ENCODE peak calls at places on chromosomes 2 and 18, in eight cellular contexts. U, J, G, H, S, M, B and R are unnamed samples. For H3K9me3, the result is how much of the 10 kb centered on the place peaks cover.

GRCh38 chr18:74256190-74256589 is 35.6 kb downstream of the CYB5A start:
- DNase-seq in U (no peak), M (no peak), H (no peak), G (no peak), S (no peak), J (no peak), B (no peak), R (no peak)

GRCh38 chr2:235055891-235056516 is 104.2 kb downstream of the SH3BP4 start:
- DNase-seq in U (no peak), B (no peak), J (no peak), H (no peak), S (no peak), G (no peak), M (no peak), R (no peak)

GRCh38 chr2:239035361-239035814 is 187.5 kb downstream of the TWIST2 start:
- DNase-seq in S (peak), J (peak), G (peak), M (peak), B (no peak), H (peak), U (peak), R (peak)

GRCh38 chr2:109020217-109020637 is 31.2 kb upstream of the EDAR start:
- DNase-seq in H (no peak), J (no peak), U (no peak), B (peak), S (no peak), M (no peak), G (peak), R (no peak)

GRCh38 chr2:159124931-159125467 is 156.6 kb downstream of the TANC1 start:
- DNase-seq in S (no peak), H (no peak), U (no peak), M (no peak), J (peak), B (no peak), G (no peak), R (no peak)

GRCh38 chr2:203586151-203586550 is 51.0 kb upstream of the RAPH1 start:
- DNase-seq in S (no peak), G (no peak), B (no peak), M (no peak), H (no peak), U (no peak), J (no peak), R (no peak)

GRCh38 chr18:7070466-7070865 is 47.1 kb downstream of the LAMA1 start:
- DNase-seq in B (no peak), U (no peak), S (no peak), G (no peak), H (no peak), J (no peak), M (no peak), R (no peak)

GRCh38 chr18:63445067-63445466 is 22.8 kb upstream of the VPS4B start:
- DNase-seq in G (no peak), U (no peak), B (no peak), S (no peak), J (no peak), M (no peak), H (no peak), R (no peak)

GRCh38 chr2:17518212-17519154 is at the start of gene RAD51AP2:
- DNase-seq in J (peak), U (no peak), B (peak), H (peak), M (peak), S (peak), G (no peak), R (no peak)

GRCh38 chr18:44789704-44790103 is 109.0 kb downstream of the SETBP1 start:
- DNase-seq in J (no peak), B (no peak), G (no peak), H (no peak), U (no peak), M (no peak), S (no peak), R (no peak)

GRCh38 chr2:145094353-145094752 is 574.4 kb upstream of the ZEB2 start:
- DNase-seq in M (no peak), B (peak), H (no peak), S (no peak), J (no peak), G (no peak), U (no peak), R (no peak)

GRCh38 chr2:197937804-197938203 is 133.4 kb downstream of the PLCL1 start:
- DNase-seq in S (peak), H (no peak), G (no peak), J (no peak), M (no peak), B (no peak), U (no peak), R (no peak)

GRCh38 chr18:76859474-76860339 is 37.4 kb downstream of the ZNF236 start:
- DNase-seq in H (no peak), J (no peak), S (no peak), M (no peak), G (no peak), B (no peak), U (no peak), R (peak)

GRCh38 chr2:181354626-181355025 is 102.6 kb upstream of the ITGA4 start:
- DNase-seq in B (peak), H (no peak), M (no peak), S (no peak), G (no peak), J (no peak), U (no peak), R (no peak)

GRCh38 chr2:218051908-218052307 is 17.1 kb upstream of the RUFY4 start:
- DNase-seq in J (no peak), U (no peak), B (no peak), M (no peak), G (no peak), S (no peak), H (no peak), R (no peak)

GRCh38 chr2:119371111-119371510 is 4.3 kb downstream of the DBI start:
- DNase-seq in S (no peak), U (no peak), M (no peak), J (no peak), H (no peak), B (no peak), G (no peak), R (no peak)

GRCh38 chr18:46184296-46185080 is 80.3 kb downstream of the HAUS1 start:
- DNase-seq in J (no peak), B (no peak), H (no peak), G (no peak), U (no peak), M (no peak), S (no peak), R (no peak)
- H3K27ac ChIP-seq in J (no peak), B (no peak), H (no peak), G (no peak), U (no peak), M (no peak), S (no peak), R (no peak)

GRCh38 chr2:45342-46130 is 769 bp downstream of the FAM110C start:
- DNase-seq in U (no peak), M (peak), J (peak), S (no peak), G (no peak), B (no peak), H (peak), R (peak)
- H3K4me3 ChIP-seq in U (peak), M (peak), J (peak), S (peak), G (peak), B (no peak), H (peak), R (no peak)

GRCh38 chr2:142188562-142188961 is 57.7 kb upstream of the LRP1B start:
- DNase-seq in U (no peak), M (no peak), G (no peak), B (peak), J (no peak), H (no peak), S (no peak), R (no peak)
- H3K9me3 ChIP-seq in U (under half), M (under half), G (under half), B (under half), J (under half), H (under half), S (under half), R (under half)

GRCh38 chr18:48806551-48807261 is 144.1 kb downstream of the SMAD7 start:
- DNase-seq in G (peak), J (peak), M (no peak), B (no peak), U (no peak), S (peak), H (peak), R (peak)

GRCh38 chr18:48803518-48803917 is 147.2 kb downstream of the SMAD7 start:
- DNase-seq in U (no peak), J (peak), H (peak), G (no peak), S (peak), M (peak), B (no peak), R (no peak)

GRCh38 chr18:48804856-48805610 is 145.7 kb downstream of the SMAD7 start:
- DNase-seq in H (peak), J (peak), U (no peak), B (no peak), S (peak), G (no peak), M (peak), R (no peak)

GRCh38 chr18:48803951-48804855 is 146.6 kb downstream of the SMAD7 start:
- DNase-seq in J (peak), H (peak), G (no peak), S (peak), U (no peak), B (no peak), M (peak), R (no peak)

DNA sequence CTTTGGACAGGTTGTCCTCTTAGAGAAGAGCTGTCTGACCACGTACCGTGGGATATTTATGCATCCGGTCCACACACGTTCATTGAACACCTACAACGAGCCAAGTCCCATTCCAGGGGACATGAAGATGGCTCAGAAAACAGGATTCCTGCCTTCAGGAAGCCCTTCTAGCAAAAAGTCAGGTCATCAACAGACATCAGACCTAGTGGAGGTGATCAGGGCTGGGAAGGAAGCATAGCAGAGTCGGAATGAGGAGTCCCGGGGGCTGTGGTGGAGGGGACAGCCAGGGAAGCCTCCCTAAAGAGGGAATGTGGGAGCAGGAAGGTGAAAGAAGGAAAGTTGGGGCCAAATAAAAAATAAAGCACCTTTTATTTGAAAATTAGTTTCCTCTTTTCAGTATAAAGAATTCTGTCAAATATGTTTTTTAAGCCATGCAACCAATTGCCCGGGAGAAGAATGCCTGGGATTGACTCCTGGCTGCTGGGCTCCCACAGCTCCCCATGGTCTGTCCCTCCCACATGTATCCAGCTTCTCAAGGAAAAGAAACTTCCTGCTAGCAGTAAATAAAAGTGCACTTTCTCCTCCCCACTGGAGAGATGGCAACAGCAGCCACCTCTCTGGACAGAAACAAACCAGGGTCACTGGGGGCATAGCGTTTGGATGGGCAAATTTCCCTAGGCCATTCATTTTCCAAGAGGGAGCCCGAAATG is 144.8 kb downstream of the SMAD7 start:
- DNase-seq in S (peak), B (no peak), H (peak), G (no peak), U (no peak), M (no peak), J (peak), R (no peak)
- H3K27ac ChIP-seq in S (peak), B (no peak), H (peak), G (no peak), U (no peak), M (no peak), J (no peak), R (no peak)

GRCh38 chr2:68768951-68769350 is 34.3 kb downstream of the ARHGAP25 start:
- DNase-seq in J (no peak), S (no peak), G (no peak), U (no peak), M (no peak), H (no peak), B (no peak), R (no peak)

GRCh38 chr2:68771211-68771721 is 36.7 kb downstream of the ARHGAP25 start:
- DNase-seq in J (no peak), H (no peak), S (no peak), M (no peak), U (no peak), B (peak), G (peak), R (no peak)

GRCh38 chr2:68768461-68768860 is 33.9 kb downstream of the ARHGAP25 start:
- DNase-seq in B (no peak), J (no peak), G (no peak), S (no peak), U (no peak), H (no peak), M (no peak), R (no peak)

GRCh38 chr2:68770271-68771111 is 35.9 kb downstream of the ARHGAP25 start:
- DNase-seq in M (no peak), U (no peak), J (no peak), S (no peak), H (no peak), G (no peak), B (no peak), R (peak)

DNA sequence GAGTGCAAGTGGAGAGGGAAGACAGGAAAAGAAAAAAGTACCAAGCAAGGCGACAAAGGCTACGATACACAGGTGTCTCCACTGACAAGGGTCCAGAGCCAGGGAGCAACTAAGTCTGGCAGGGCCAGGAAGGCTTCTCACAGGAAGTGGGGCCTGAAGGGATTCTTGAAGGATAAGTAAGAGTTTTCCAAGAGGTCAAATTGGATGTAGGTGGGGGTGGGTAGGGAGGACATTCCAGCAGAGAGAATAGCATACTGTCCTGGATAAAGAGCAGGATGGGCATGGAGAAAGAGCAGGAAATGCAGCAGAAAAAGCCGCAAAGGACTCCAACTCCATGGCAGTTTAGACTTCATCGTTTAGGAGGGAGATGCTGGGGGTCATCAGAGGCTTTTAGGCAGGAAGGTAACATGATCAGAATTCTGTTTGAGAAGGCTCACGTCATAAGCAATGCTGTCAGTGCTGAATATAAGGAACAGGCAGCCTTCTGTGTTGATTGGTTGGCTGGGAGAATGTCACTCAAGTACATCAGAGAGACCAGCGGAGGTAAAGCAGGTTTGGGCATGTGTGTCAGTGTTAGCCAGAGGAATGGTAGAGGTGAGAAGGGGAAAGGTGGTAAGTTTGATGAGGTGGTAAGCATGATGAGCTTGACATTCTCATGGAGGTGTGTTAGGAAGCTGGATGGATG is 35.1 kb downstream of the ARHGAP25 start:
- DNase-seq in U (no peak), S (no peak), B (no peak), H (no peak), M (no peak), J (no peak), G (peak), R (no peak)
- H3K4me3 ChIP-seq in U (peak), S (no peak), B (no peak), H (no peak), M (no peak), J (no peak), G (peak), R (no peak)

GRCh38 chr2:132815522-132815921 is 145.5 kb upstream of the LYPD1 start:
- DNase-seq in J (no peak), G (no peak), M (no peak), H (no peak), B (peak), U (no peak), S (no peak), R (no peak)
- H3K9me3 ChIP-seq in J (under half), G (under half), M (under half), H (under half), B (under half), U (under half), S (under half), R (under half)

DNA sequence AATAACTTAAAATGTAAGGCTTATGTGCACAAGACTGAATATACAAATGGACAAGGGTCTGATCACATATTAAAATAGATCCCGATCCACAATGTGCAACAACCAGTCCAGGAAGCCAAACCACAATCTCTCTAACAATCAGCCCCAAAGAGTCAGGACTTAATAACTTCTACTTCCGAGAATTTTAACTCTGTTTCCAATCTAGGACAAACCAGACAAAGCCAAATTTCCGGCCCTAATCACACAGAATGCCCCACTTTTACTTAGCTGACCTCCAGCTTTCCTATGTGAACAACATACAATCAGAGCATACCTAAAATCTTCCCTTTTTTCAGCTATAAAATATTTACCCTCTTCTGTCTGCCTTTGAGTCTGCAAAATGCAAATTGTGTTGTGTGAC is 381.8 kb upstream of the MC4R start:
- DNase-seq in H (no peak), J (no peak), G (no peak), M (no peak), U (no peak), B (no peak), S (no peak), R (no peak)
- H3K27ac ChIP-seq in H (no peak), J (no peak), G (no peak), M (no peak), U (no peak), B (no peak), S (no peak), R (no peak)

GRCh38 chr18:48409591-48410094 is 460 bp upstream of the ZBTB7C start:
- DNase-seq in B (no peak), U (no peak), G (no peak), S (peak), H (peak), M (peak), J (no peak), R (peak)
- H3K4me3 ChIP-seq in B (peak), U (peak), G (no peak), S (peak), H (peak), M (peak), J (peak), R (peak)